ENCODE peak calls at places on chromosome X, in eight cellular contexts. One of them, this sample, is unnamed.

GRCh38 chrX:72498782-72499181 is 73.9 kb downstream of the HDAC8 start:
- DNase-seq in vagina: no peak
- DNase-seq in tibial nerve: no peak
- DNase-seq in stomach: no peak
- DNase-seq in brain microvascular endothelial cell: no peak
- DNase-seq in PC-9: no peak
- DNase-seq in activated CD8-positive, alpha-beta T cell treated with anti-CD3 and anti-CD28 coated beads for 36 hours: no peak
- DNase-seq in GM20000: no peak
- DNase-seq in this sample: no peak

GRCh38 chrX:50680990-50681389 is 133.0 kb downstream of the SHROOM4 start:
- DNase-seq in vagina: no peak
- DNase-seq in tibial nerve: no peak
- DNase-seq in stomach: no peak
- DNase-seq in brain microvascular endothelial cell: no peak
- DNase-seq in PC-9: no peak
- DNase-seq in activated CD8-positive, alpha-beta T cell treated with anti-CD3 and anti-CD28 coated beads for 36 hours: no peak
- DNase-seq in GM20000: no peak
- DNase-seq in this sample: no peak

GRCh38 chrX:361231-362145 is 25.2 kb downstream of the PPP2R3B start:
- DNase-seq in vagina: no peak
- DNase-seq in tibial nerve: no peak
- DNase-seq in stomach: no peak
- DNase-seq in brain microvascular endothelial cell: no peak
- DNase-seq in PC-9: no peak
- DNase-seq in activated CD8-positive, alpha-beta T cell treated with anti-CD3 and anti-CD28 coated beads for 36 hours: no peak
- DNase-seq in GM20000: no peak
- DNase-seq in this sample: no peak

GRCh38 chrX:139680356-139680755 is 27.6 kb downstream of the MCF2 start:
- DNase-seq in vagina: no peak
- DNase-seq in tibial nerve: no peak
- DNase-seq in stomach: no peak
- DNase-seq in brain microvascular endothelial cell: no peak
- DNase-seq in PC-9: no peak
- DNase-seq in activated CD8-positive, alpha-beta T cell treated with anti-CD3 and anti-CD28 coated beads for 36 hours: no peak
- DNase-seq in GM20000: no peak
- DNase-seq in this sample: no peak

GRCh38 chrX:17803449-17803848 is 57.6 kb downstream of the RAI2 start:
- DNase-seq in vagina: no peak
- DNase-seq in tibial nerve: no peak
- DNase-seq in stomach: no peak
- DNase-seq in brain microvascular endothelial cell: no peak
- DNase-seq in PC-9: no peak
- DNase-seq in activated CD8-positive, alpha-beta T cell treated with anti-CD3 and anti-CD28 coated beads for 36 hours: no peak
- DNase-seq in GM20000: no peak
- DNase-seq in this sample: no peak

GRCh38 chrX:72265263-72265662 is 11.8 kb downstream of the RPS4X start:
- DNase-seq in vagina: no peak
- DNase-seq in tibial nerve: no peak
- DNase-seq in stomach: no peak
- DNase-seq in brain microvascular endothelial cell: no peak
- DNase-seq in PC-9: no peak
- DNase-seq in activated CD8-positive, alpha-beta T cell treated with anti-CD3 and anti-CD28 coated beads for 36 hours: no peak
- DNase-seq in GM20000: no peak
- DNase-seq in this sample: no peak

GRCh38 chrX:11437642-11438379 is 144.6 kb downstream of the AMELX start:
- DNase-seq in vagina: no peak
- DNase-seq in tibial nerve: peak; percentile 20
- DNase-seq in stomach: no peak
- DNase-seq in brain microvascular endothelial cell: peak; percentile 85
- DNase-seq in PC-9: no peak
- DNase-seq in activated CD8-positive, alpha-beta T cell treated with anti-CD3 and anti-CD28 coated beads for 36 hours: no peak
- DNase-seq in GM20000: no peak
- DNase-seq in this sample: no peak

GRCh38 chrX:2391869-2392606 is 108.7 kb downstream of the DHRSX start:
- DNase-seq in vagina: no peak
- DNase-seq in tibial nerve: no peak
- DNase-seq in stomach: no peak
- DNase-seq in brain microvascular endothelial cell: peak; percentile 81
- DNase-seq in PC-9: peak; percentile 78
- DNase-seq in activated CD8-positive, alpha-beta T cell treated with anti-CD3 and anti-CD28 coated beads for 36 hours: no peak
- DNase-seq in GM20000: no peak
- DNase-seq in this sample: no peak

GRCh38 chrX:137427813-137428212 is 138.1 kb upstream of the ZIC3 start:
- DNase-seq in vagina: no peak
- DNase-seq in tibial nerve: no peak
- DNase-seq in stomach: no peak
- DNase-seq in brain microvascular endothelial cell: no peak
- DNase-seq in PC-9: no peak
- DNase-seq in activated CD8-positive, alpha-beta T cell treated with anti-CD3 and anti-CD28 coated beads for 36 hours: peak; percentile 6
- DNase-seq in GM20000: no peak
- DNase-seq in this sample: no peak

GRCh38 chrX:20412871-20413486 is 146.3 kb upstream of the RPS6KA3 start:
- DNase-seq in vagina: no peak
- DNase-seq in tibial nerve: no peak
- DNase-seq in stomach: peak; percentile 29
- DNase-seq in brain microvascular endothelial cell: no peak
- DNase-seq in PC-9: no peak
- DNase-seq in activated CD8-positive, alpha-beta T cell treated with anti-CD3 and anti-CD28 coated beads for 36 hours: peak; percentile 72
- DNase-seq in GM20000: peak; percentile 24
- DNase-seq in this sample: peak; percentile 16

GRCh38 chrX:9293903-9294302 is 171.0 kb upstream of the TBL1X start:
- DNase-seq in vagina: no peak
- DNase-seq in tibial nerve: no peak
- DNase-seq in stomach: no peak
- DNase-seq in brain microvascular endothelial cell: no peak
- DNase-seq in PC-9: no peak
- DNase-seq in activated CD8-positive, alpha-beta T cell treated with anti-CD3 and anti-CD28 coated beads for 36 hours: no peak
- DNase-seq in GM20000: no peak
- DNase-seq in this sample: no peak

GRCh38 chrX:41027388-41027787 is 57.9 kb upstream of the USP9X start:
- DNase-seq in vagina: no peak
- DNase-seq in tibial nerve: no peak
- DNase-seq in stomach: no peak
- DNase-seq in brain microvascular endothelial cell: peak; percentile 48
- DNase-seq in PC-9: peak; percentile 11
- DNase-seq in activated CD8-positive, alpha-beta T cell treated with anti-CD3 and anti-CD28 coated beads for 36 hours: no peak
- DNase-seq in GM20000: no peak
- DNase-seq in this sample: no peak

GRCh38 chrX:41912922-41913321 is 10.4 kb downstream of the CASK start:
- DNase-seq in vagina: no peak
- DNase-seq in tibial nerve: no peak
- DNase-seq in stomach: no peak
- DNase-seq in brain microvascular endothelial cell: no peak
- DNase-seq in PC-9: no peak
- DNase-seq in activated CD8-positive, alpha-beta T cell treated with anti-CD3 and anti-CD28 coated beads for 36 hours: no peak
- DNase-seq in GM20000: no peak
- DNase-seq in this sample: no peak

GRCh38 chrX:11786862-11787261 is 28.8 kb downstream of the MSL3 start:
- DNase-seq in vagina: no peak
- DNase-seq in tibial nerve: no peak
- DNase-seq in stomach: no peak
- DNase-seq in brain microvascular endothelial cell: no peak
- DNase-seq in PC-9: no peak
- DNase-seq in activated CD8-positive, alpha-beta T cell treated with anti-CD3 and anti-CD28 coated beads for 36 hours: no peak
- DNase-seq in GM20000: no peak
- DNase-seq in this sample: no peak

GRCh38 chrX:30150196-30150895 is 65.0 kb upstream of the MAGEB2 start:
- DNase-seq in vagina: no peak
- DNase-seq in tibial nerve: no peak
- DNase-seq in stomach: no peak
- DNase-seq in brain microvascular endothelial cell: no peak
- DNase-seq in PC-9: no peak
- DNase-seq in activated CD8-positive, alpha-beta T cell treated with anti-CD3 and anti-CD28 coated beads for 36 hours: no peak
- DNase-seq in GM20000: no peak
- DNase-seq in this sample: no peak

GRCh38 chrX:104913348-104913747 is 307.1 kb downstream of the TEX13A start:
- DNase-seq in vagina: no peak
- DNase-seq in tibial nerve: no peak
- DNase-seq in stomach: no peak
- DNase-seq in brain microvascular endothelial cell: no peak
- DNase-seq in PC-9: no peak
- DNase-seq in activated CD8-positive, alpha-beta T cell treated with anti-CD3 and anti-CD28 coated beads for 36 hours: no peak
- DNase-seq in GM20000: no peak
- DNase-seq in this sample: no peak
- TF ChIP-seq CTCF in vagina: no peak
- TF ChIP-seq CTCF in tibial nerve: peak; percentile 34
- TF ChIP-seq CTCF in stomach: no peak
- TF ChIP-seq CTCF in brain microvascular endothelial cell: peak; percentile 65
- TF ChIP-seq CTCF in PC-9: peak; percentile 72
- TF ChIP-seq CTCF in activated CD8-positive, alpha-beta T cell treated with anti-CD3 and anti-CD28 coated beads for 36 hours: peak; percentile 13
- TF ChIP-seq CTCF in GM20000: no peak
- TF ChIP-seq CTCF in this sample: no peak

DNA sequence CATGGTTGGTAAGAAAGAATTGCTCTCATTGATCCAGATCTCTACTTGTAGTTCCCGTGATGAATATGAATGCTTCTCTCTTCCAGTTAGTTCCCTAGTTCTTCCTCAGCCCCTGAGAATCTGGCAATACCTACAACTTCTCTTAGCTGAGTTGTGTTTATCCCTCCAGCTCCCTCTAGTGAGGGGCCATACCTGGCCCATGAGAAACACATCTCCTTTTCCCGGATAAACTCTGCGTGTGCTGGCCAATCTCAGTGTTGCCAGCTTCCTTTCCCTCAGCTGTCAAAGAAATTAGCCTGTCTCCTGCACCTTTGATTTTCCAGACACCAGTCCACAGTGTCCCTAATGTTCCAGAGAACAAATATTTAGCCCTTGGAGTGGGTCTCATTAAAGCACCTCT is 5.7 kb downstream of the CBLL2 start:
- DNase-seq in vagina: no peak
- DNase-seq in tibial nerve: no peak
- DNase-seq in stomach: no peak
- DNase-seq in brain microvascular endothelial cell: no peak
- DNase-seq in PC-9: no peak
- DNase-seq in activated CD8-positive, alpha-beta T cell treated with anti-CD3 and anti-CD28 coated beads for 36 hours: no peak
- DNase-seq in GM20000: no peak
- DNase-seq in this sample: no peak
- TF ChIP-seq CTCF in vagina: no peak
- TF ChIP-seq CTCF in tibial nerve: no peak
- TF ChIP-seq CTCF in stomach: no peak
- TF ChIP-seq CTCF in brain microvascular endothelial cell: peak; percentile 42
- TF ChIP-seq CTCF in PC-9: no peak
- TF ChIP-seq CTCF in activated CD8-positive, alpha-beta T cell treated with anti-CD3 and anti-CD28 coated beads for 36 hours: no peak
- TF ChIP-seq CTCF in GM20000: no peak
- TF ChIP-seq CTCF in this sample: no peak

DNA sequence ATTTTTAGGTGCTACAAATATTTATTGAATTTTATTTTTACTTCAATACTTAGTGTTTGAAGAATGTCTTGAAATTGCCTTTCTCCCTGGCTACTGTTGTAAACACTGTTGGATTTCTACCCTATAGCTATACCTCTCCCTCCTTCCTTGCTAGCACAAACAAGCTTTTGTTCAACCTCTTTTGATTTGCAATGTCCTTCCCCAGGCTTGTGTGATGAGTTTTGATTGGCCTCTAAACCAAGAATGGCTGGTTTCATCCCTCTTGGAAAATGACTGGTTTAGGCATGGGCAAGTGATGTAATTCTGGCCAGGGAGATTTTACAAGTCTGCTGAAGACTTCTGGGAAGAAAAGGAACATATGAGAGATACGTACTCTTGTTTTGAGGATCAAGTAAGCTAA is 25.3 kb upstream of the SLITRK2 start:
- DNase-seq in vagina: no peak
- DNase-seq in tibial nerve: no peak
- DNase-seq in stomach: no peak
- DNase-seq in brain microvascular endothelial cell: no peak
- DNase-seq in PC-9: no peak
- DNase-seq in activated CD8-positive, alpha-beta T cell treated with anti-CD3 and anti-CD28 coated beads for 36 hours: no peak
- DNase-seq in GM20000: no peak
- DNase-seq in this sample: no peak
- TF ChIP-seq CTCF in vagina: no peak
- TF ChIP-seq CTCF in tibial nerve: no peak
- TF ChIP-seq CTCF in stomach: no peak
- TF ChIP-seq CTCF in brain microvascular endothelial cell: no peak
- TF ChIP-seq CTCF in PC-9: no peak
- TF ChIP-seq CTCF in activated CD8-positive, alpha-beta T cell treated with anti-CD3 and anti-CD28 coated beads for 36 hours: no peak
- TF ChIP-seq CTCF in GM20000: no peak
- TF ChIP-seq CTCF in this sample: no peak

DNA sequence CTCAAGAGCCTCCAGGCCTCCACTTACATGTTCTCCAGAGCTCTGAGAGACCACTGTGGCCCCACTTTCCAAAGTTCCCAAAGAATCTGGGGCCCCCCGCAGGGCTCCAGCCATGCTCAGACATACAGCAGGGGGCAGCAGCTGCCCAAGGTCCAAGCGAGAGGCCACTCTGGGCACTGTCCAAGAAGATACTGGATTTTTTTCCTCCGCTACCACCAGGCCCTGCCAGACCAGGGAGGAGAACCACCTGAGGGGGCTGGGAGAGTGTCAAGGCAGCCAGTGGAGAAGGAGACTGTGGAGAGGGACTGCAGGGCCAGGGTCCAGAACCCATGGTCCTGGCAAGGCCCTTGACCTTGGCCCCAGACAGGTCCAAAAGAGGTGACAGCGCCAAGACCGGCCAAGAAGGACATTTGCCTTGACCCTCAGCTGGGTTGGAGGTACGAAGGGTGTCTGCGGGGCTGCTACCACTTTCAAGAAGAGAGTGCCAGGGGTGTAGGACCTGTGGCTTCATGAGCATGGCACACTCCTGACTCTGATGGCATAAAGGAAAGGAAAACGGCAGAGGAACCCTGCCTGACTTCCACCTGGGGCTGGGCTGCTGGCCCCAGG is 5.3 kb downstream of the EMD start:
- DNase-seq in vagina: no peak
- DNase-seq in tibial nerve: no peak
- DNase-seq in stomach: no peak
- DNase-seq in brain microvascular endothelial cell: no peak
- DNase-seq in PC-9: no peak
- DNase-seq in activated CD8-positive, alpha-beta T cell treated with anti-CD3 and anti-CD28 coated beads for 36 hours: no peak
- DNase-seq in GM20000: no peak
- DNase-seq in this sample: no peak
- TF ChIP-seq CTCF in vagina: no peak
- TF ChIP-seq CTCF in tibial nerve: peak; percentile 19
- TF ChIP-seq CTCF in stomach: no peak
- TF ChIP-seq CTCF in brain microvascular endothelial cell: peak; percentile 61
- TF ChIP-seq CTCF in PC-9: no peak
- TF ChIP-seq CTCF in activated CD8-positive, alpha-beta T cell treated with anti-CD3 and anti-CD28 coated beads for 36 hours: no peak
- TF ChIP-seq CTCF in GM20000: no peak
- TF ChIP-seq CTCF in this sample: peak; percentile 15

This sample was measured in GM13977.